ENCODE peak calls at places on chromosomes 6 and 20, in six cellular contexts. One of them, this sample, is unnamed.

GRCh38 chr6:85400331-85400730 is 49.6 kb upstream of the NT5E start:
- DNase-seq in GM12891: no peak
- DNase-seq in endothelial cell of umbilical vein: peak
- DNase-seq in prostate gland: no peak
- DNase-seq in transverse colon: no peak
- DNase-seq in HepG2: no peak
- DNase-seq in this sample: no peak

GRCh38 chr20:49045440-49046086 is 549 bp upstream of the CSE1L start:
- DNase-seq in GM12891: no peak
- DNase-seq in endothelial cell of umbilical vein: peak
- DNase-seq in prostate gland: peak
- DNase-seq in transverse colon: peak
- DNase-seq in HepG2: peak
- DNase-seq in this sample: no peak

GRCh38 chr20:23415958-23416583 is 5.2 kb downstream of the NAPB start:
- DNase-seq in GM12891: no peak
- DNase-seq in endothelial cell of umbilical vein: no peak
- DNase-seq in prostate gland: no peak
- DNase-seq in transverse colon: no peak
- DNase-seq in HepG2: no peak
- DNase-seq in this sample: no peak

GRCh38 chr6:67790569-67790968 is 844.5 kb upstream of the ADGRB3 start:
- DNase-seq in GM12891: no peak
- DNase-seq in endothelial cell of umbilical vein: no peak
- DNase-seq in prostate gland: no peak
- DNase-seq in transverse colon: no peak
- DNase-seq in HepG2: no peak
- DNase-seq in this sample: no peak

GRCh38 chr6:13295576-13295975 is 32.8 kb downstream of the TBC1D7 start:
- DNase-seq in GM12891: no peak
- DNase-seq in endothelial cell of umbilical vein: no peak
- DNase-seq in prostate gland: no peak
- DNase-seq in transverse colon: no peak
- DNase-seq in HepG2: no peak
- DNase-seq in this sample: no peak

GRCh38 chr6:33746036-33746600 is 587 bp downstream of the IP6K3 start:
- DNase-seq in GM12891: no peak
- DNase-seq in endothelial cell of umbilical vein: no peak
- DNase-seq in prostate gland: no peak
- DNase-seq in transverse colon: peak
- DNase-seq in HepG2: no peak
- DNase-seq in this sample: no peak

GRCh38 chr20:34676642-34677373 is at the start of gene PIGU:
- DNase-seq in GM12891: peak
- DNase-seq in endothelial cell of umbilical vein: peak
- DNase-seq in prostate gland: peak
- DNase-seq in transverse colon: peak
- DNase-seq in HepG2: peak
- DNase-seq in this sample: peak

GRCh38 chr6:143745160-143746133 is 67.7 kb downstream of the PHACTR2 start:
- DNase-seq in GM12891: no peak
- DNase-seq in endothelial cell of umbilical vein: peak
- DNase-seq in prostate gland: peak
- DNase-seq in transverse colon: peak
- DNase-seq in HepG2: peak
- DNase-seq in this sample: no peak

GRCh38 chr6:125370343-125370742 is 68.6 kb upstream of the HDDC2 start:
- DNase-seq in GM12891: no peak
- DNase-seq in endothelial cell of umbilical vein: no peak
- DNase-seq in prostate gland: no peak
- DNase-seq in transverse colon: no peak
- DNase-seq in HepG2: no peak
- DNase-seq in this sample: no peak

GRCh38 chr6:110682460-110682853 is 132.8 kb downstream of the CDK19 start:
- DNase-seq in GM12891: peak
- DNase-seq in endothelial cell of umbilical vein: peak
- DNase-seq in prostate gland: peak
- DNase-seq in transverse colon: peak
- DNase-seq in HepG2: peak
- DNase-seq in this sample: peak

GRCh38 chr6:20569000-20569610 is 34.8 kb downstream of the CDKAL1 start:
- DNase-seq in GM12891: no peak
- DNase-seq in endothelial cell of umbilical vein: no peak
- DNase-seq in prostate gland: no peak
- DNase-seq in transverse colon: no peak
- DNase-seq in HepG2: no peak
- DNase-seq in this sample: no peak

GRCh38 chr6:113104546-113105325 is 752.4 kb upstream of the MARCKS start:
- DNase-seq in GM12891: no peak
- DNase-seq in endothelial cell of umbilical vein: no peak
- DNase-seq in prostate gland: no peak
- DNase-seq in transverse colon: no peak
- DNase-seq in HepG2: no peak
- DNase-seq in this sample: no peak

GRCh38 chr6:105781248-105781647 is 304.9 kb upstream of the PRDM1 start:
- DNase-seq in GM12891: no peak
- DNase-seq in endothelial cell of umbilical vein: no peak
- DNase-seq in prostate gland: no peak
- DNase-seq in transverse colon: no peak
- DNase-seq in HepG2: no peak
- DNase-seq in this sample: no peak

GRCh38 chr20:19812696-19813095 is 54.6 kb downstream of the RIN2 start:
- DNase-seq in GM12891: no peak
- DNase-seq in endothelial cell of umbilical vein: peak
- DNase-seq in prostate gland: no peak
- DNase-seq in transverse colon: no peak
- DNase-seq in HepG2: no peak
- DNase-seq in this sample: no peak

GRCh38 chr6:109979033-109979921 is 1.2 kb downstream of the GPR6 start:
- DNase-seq in GM12891: no peak
- DNase-seq in endothelial cell of umbilical vein: no peak
- DNase-seq in prostate gland: no peak
- DNase-seq in transverse colon: no peak
- DNase-seq in HepG2: no peak
- DNase-seq in this sample: no peak

GRCh38 chr20:17423782-17424181 is 107.4 kb downstream of the BFSP1 start:
- DNase-seq in GM12891: no peak
- DNase-seq in endothelial cell of umbilical vein: no peak
- DNase-seq in prostate gland: no peak
- DNase-seq in transverse colon: no peak
- DNase-seq in HepG2: no peak
- DNase-seq in this sample: no peak

GRCh38 chr6:123030292-123030691 is 34.3 kb downstream of the CLVS2 start:
- DNase-seq in GM12891: no peak
- DNase-seq in endothelial cell of umbilical vein: no peak
- DNase-seq in prostate gland: no peak
- DNase-seq in transverse colon: no peak
- DNase-seq in HepG2: no peak
- DNase-seq in this sample: no peak

GRCh38 chr6:156650896-156651295 is 126.3 kb upstream of the ARID1B start:
- DNase-seq in GM12891: no peak
- DNase-seq in endothelial cell of umbilical vein: no peak
- DNase-seq in prostate gland: no peak
- DNase-seq in transverse colon: no peak
- DNase-seq in HepG2: no peak
- DNase-seq in this sample: no peak

GRCh38 chr6:33850869-33851541 is 47.2 kb upstream of the MLN start:
- DNase-seq in GM12891: no peak
- DNase-seq in endothelial cell of umbilical vein: no peak
- DNase-seq in prostate gland: no peak
- DNase-seq in transverse colon: no peak
- DNase-seq in HepG2: no peak
- DNase-seq in this sample: no peak

GRCh38 chr6:165973473-165973872 is 194.2 kb downstream of the TBXT start:
- DNase-seq in GM12891: no peak
- DNase-seq in endothelial cell of umbilical vein: no peak
- DNase-seq in prostate gland: no peak
- DNase-seq in transverse colon: no peak
- DNase-seq in HepG2: no peak
- DNase-seq in this sample: no peak

GRCh38 chr20:51116765-51117686 is 94.1 kb upstream of the KCNG1 start:
- DNase-seq in GM12891: no peak
- DNase-seq in endothelial cell of umbilical vein: no peak
- DNase-seq in prostate gland: no peak
- DNase-seq in transverse colon: no peak
- DNase-seq in HepG2: no peak
- DNase-seq in this sample: no peak

GRCh38 chr6:132734694-132735236 is 20.9 kb upstream of the VNN1 start:
- DNase-seq in GM12891: no peak
- DNase-seq in endothelial cell of umbilical vein: no peak
- DNase-seq in prostate gland: no peak
- DNase-seq in transverse colon: no peak
- DNase-seq in HepG2: peak
- DNase-seq in this sample: no peak

GRCh38 chr6:163250122-163250521 is 164.4 kb upstream of the QKI start:
- DNase-seq in GM12891: no peak
- DNase-seq in endothelial cell of umbilical vein: no peak
- DNase-seq in prostate gland: no peak
- DNase-seq in transverse colon: no peak
- DNase-seq in HepG2: no peak
- DNase-seq in this sample: no peak

GRCh38 chr20:48595495-48596475 is 232.0 kb downstream of the PREX1 start:
- DNase-seq in GM12891: no peak
- DNase-seq in endothelial cell of umbilical vein: no peak
- DNase-seq in prostate gland: no peak
- DNase-seq in transverse colon: peak
- DNase-seq in HepG2: no peak
- DNase-seq in this sample: no peak

GRCh38 chr6:115544765-115545409 is 515.8 kb downstream of the FRK start:
- DNase-seq in GM12891: no peak
- DNase-seq in endothelial cell of umbilical vein: no peak
- DNase-seq in prostate gland: no peak
- DNase-seq in transverse colon: no peak
- DNase-seq in HepG2: no peak
- DNase-seq in this sample: no peak

GRCh38 chr6:124487778-124488431 is 474.3 kb upstream of the RNF217 start:
- DNase-seq in GM12891: no peak
- DNase-seq in endothelial cell of umbilical vein: peak
- DNase-seq in prostate gland: no peak
- DNase-seq in transverse colon: no peak
- DNase-seq in HepG2: no peak
- DNase-seq in this sample: no peak

GRCh38 chr20:62282877-62283503 is 19.8 kb upstream of the ADRM1 start:
- DNase-seq in GM12891: no peak
- DNase-seq in endothelial cell of umbilical vein: no peak
- DNase-seq in prostate gland: no peak
- DNase-seq in transverse colon: no peak
- DNase-seq in HepG2: no peak
- DNase-seq in this sample: no peak
- TF ChIP-seq POLR2AphosphoS5 in GM12891: no peak
- TF ChIP-seq POLR2AphosphoS5 in endothelial cell of umbilical vein: no peak
- TF ChIP-seq POLR2AphosphoS5 in prostate gland: no peak
- TF ChIP-seq POLR2AphosphoS5 in transverse colon: no peak
- TF ChIP-seq POLR2AphosphoS5 in HepG2: no peak
- TF ChIP-seq POLR2AphosphoS5 in this sample: no peak

GRCh38 chr20:44157061-44157460 is 29.9 kb downstream of the JPH2 start:
- DNase-seq in GM12891: no peak
- DNase-seq in endothelial cell of umbilical vein: no peak
- DNase-seq in prostate gland: no peak
- DNase-seq in transverse colon: no peak
- DNase-seq in HepG2: no peak
- DNase-seq in this sample: no peak

GRCh38 chr20:44151621-44152416 is 35.2 kb downstream of the JPH2 start:
- DNase-seq in GM12891: no peak
- DNase-seq in endothelial cell of umbilical vein: no peak
- DNase-seq in prostate gland: no peak
- DNase-seq in transverse colon: no peak
- DNase-seq in HepG2: no peak
- DNase-seq in this sample: no peak

GRCh38 chr20:44159125-44159524 is 27.9 kb downstream of the JPH2 start:
- DNase-seq in GM12891: no peak
- DNase-seq in endothelial cell of umbilical vein: no peak
- DNase-seq in prostate gland: no peak
- DNase-seq in transverse colon: no peak
- DNase-seq in HepG2: no peak
- DNase-seq in this sample: no peak

GRCh38 chr20:44154521-44155001 is 32.4 kb downstream of the JPH2 start:
- DNase-seq in GM12891: no peak
- DNase-seq in endothelial cell of umbilical vein: no peak
- DNase-seq in prostate gland: no peak
- DNase-seq in transverse colon: no peak
- DNase-seq in HepG2: no peak
- DNase-seq in this sample: no peak

GRCh38 chr20:44153636-44154043 is 33.3 kb downstream of the JPH2 start:
- DNase-seq in GM12891: no peak
- DNase-seq in endothelial cell of umbilical vein: no peak
- DNase-seq in prostate gland: no peak
- DNase-seq in transverse colon: no peak
- DNase-seq in HepG2: no peak
- DNase-seq in this sample: no peak
- TF ChIP-seq POLR2AphosphoS5 in GM12891: no peak
- TF ChIP-seq POLR2AphosphoS5 in endothelial cell of umbilical vein: no peak
- TF ChIP-seq POLR2AphosphoS5 in prostate gland: no peak
- TF ChIP-seq POLR2AphosphoS5 in transverse colon: no peak
- TF ChIP-seq POLR2AphosphoS5 in HepG2: no peak
- TF ChIP-seq POLR2AphosphoS5 in this sample: no peak

GRCh38 chr20:44485078-44485829 is 9.6 kb downstream of the TTPAL start:
- DNase-seq in GM12891: no peak
- DNase-seq in endothelial cell of umbilical vein: no peak
- DNase-seq in prostate gland: no peak
- DNase-seq in transverse colon: no peak
- DNase-seq in HepG2: no peak
- DNase-seq in this sample: no peak
- TF ChIP-seq POLR2AphosphoS5 in GM12891: no peak
- TF ChIP-seq POLR2AphosphoS5 in endothelial cell of umbilical vein: no peak
- TF ChIP-seq POLR2AphosphoS5 in prostate gland: no peak
- TF ChIP-seq POLR2AphosphoS5 in transverse colon: no peak
- TF ChIP-seq POLR2AphosphoS5 in HepG2: no peak
- TF ChIP-seq POLR2AphosphoS5 in this sample: no peak

DNA sequence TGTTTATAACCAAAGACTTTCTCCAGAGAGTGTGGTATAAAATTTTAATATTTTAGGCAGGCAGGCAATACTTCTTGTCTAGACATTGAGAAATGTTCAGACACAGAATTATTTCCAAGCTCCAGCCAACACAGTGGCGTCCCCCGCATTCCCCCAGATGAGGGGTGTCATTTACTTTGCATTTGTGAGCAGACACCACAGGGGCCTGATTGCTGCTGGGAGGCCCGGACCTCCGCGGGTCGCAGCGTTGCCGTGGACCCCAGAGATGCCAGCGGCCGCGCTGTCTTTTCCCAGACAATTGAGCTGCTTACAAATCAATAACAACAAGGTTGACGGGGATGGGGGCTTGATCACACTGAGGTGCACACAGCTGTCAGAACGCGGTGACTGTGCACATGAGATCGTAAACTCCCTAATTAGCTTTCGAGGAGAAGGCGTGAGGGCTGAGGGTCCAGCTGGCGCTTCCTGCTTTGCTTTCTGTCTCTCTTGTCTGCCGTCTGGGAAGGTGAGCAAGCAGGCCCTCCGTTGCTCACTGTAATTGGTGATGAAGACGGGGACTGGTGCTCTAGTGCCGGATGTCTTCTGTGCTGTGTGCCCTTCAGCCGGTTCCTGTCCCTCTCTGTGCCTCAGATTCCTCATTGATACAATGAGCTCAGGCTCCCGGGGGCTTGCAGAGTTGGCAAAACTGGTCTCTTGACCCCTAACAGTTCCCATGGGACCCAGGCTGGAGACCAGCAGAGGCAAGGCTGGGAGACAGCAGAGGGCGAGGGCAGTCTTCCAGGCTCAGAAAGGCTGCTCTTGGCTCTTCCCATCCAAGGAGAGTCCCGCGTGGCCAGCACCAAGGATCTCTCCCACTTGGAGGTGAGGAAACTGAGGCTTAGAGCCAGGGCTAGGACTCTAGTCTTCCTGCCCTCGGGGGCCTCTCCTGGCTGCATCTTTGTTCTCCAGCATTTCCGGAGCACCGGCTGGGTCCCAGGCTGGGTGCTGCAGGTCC is 125.9 kb upstream of the PMEPA1 start:
- DNase-seq in GM12891: no peak
- DNase-seq in endothelial cell of umbilical vein: no peak
- DNase-seq in prostate gland: no peak
- DNase-seq in transverse colon: no peak
- DNase-seq in HepG2: no peak
- DNase-seq in this sample: no peak
- TF ChIP-seq POLR2AphosphoS5 in GM12891: no peak
- TF ChIP-seq POLR2AphosphoS5 in endothelial cell of umbilical vein: no peak
- TF ChIP-seq POLR2AphosphoS5 in prostate gland: no peak
- TF ChIP-seq POLR2AphosphoS5 in transverse colon: no peak
- TF ChIP-seq POLR2AphosphoS5 in HepG2: no peak
- TF ChIP-seq POLR2AphosphoS5 in this sample: no peak

This sample was measured in GM12878.